ENCODE peak calls at places on chromosomes 1 and 21, in five cellular contexts. G is naive thymus-derived CD4-positive, alpha-beta T cell; I is cardiac fibroblast; T is CD8-positive, alpha-beta memory T cell; H is A549. K is an unnamed sample.
A peak's percentile ranks its signal among the peaks of the same experiment; 100 is the strongest.

GRCh38 chr1:116182019-116182714 is 71.0 kb downstream of the MAB21L3 start:
- DNase-seq in G (no peak), I (no peak), T (no peak), H (no peak), K (no peak)

GRCh38 chr1:114336360-114336759 is 174.6 kb downstream of the TRIM33 start:
- DNase-seq in G (no peak), I (no peak), T (no peak), H (no peak), K (no peak)

GRCh38 chr1:1020415-1021009 is 592 bp downstream of the AGRN start:
- DNase-seq in G (no peak), I (no peak), T (no peak), H (no peak), K (no peak)

GRCh38 chr1:1355376-1355775 is 3.0 kb downstream of the MXRA8 start:
- DNase-seq in G (no peak), I (no peak), T (no peak), H (no peak), K (peak; percentile 68)

GRCh38 chr1:10676987-10677386 is 119.5 kb downstream of the CASZ1 start:
- DNase-seq in G (no peak), I (no peak), T (no peak), H (no peak), K (no peak)

GRCh38 chr1:235149824-235150223 is 11.2 kb downstream of the RBM34 start:
- DNase-seq in G (no peak), I (no peak), T (no peak), H (no peak), K (no peak)

GRCh38 chr1:61055110-61055614 is 27.2 kb upstream of the NFIA start:
- DNase-seq in G (no peak), I (peak; percentile 48), T (no peak), H (no peak), K (no peak)

GRCh38 chr1:173420330-173420806 is 56.8 kb upstream of the PRDX6 start:
- DNase-seq in G (peak; percentile 64), I (peak; percentile 84), T (peak; percentile 40), H (peak; percentile 31), K (peak; percentile 76)

GRCh38 chr1:166258017-166258416 is 91.2 kb upstream of the FAM78B start:
- DNase-seq in G (no peak), I (no peak), T (no peak), H (no peak), K (no peak)

GRCh38 chr1:11725616-11726015 is 10.3 kb upstream of the AGTRAP start:
- DNase-seq in G (no peak), I (no peak), T (no peak), H (no peak), K (no peak)

GRCh38 chr21:45154511-45155508 is 80.4 kb downstream of the ADARB1 start:
- DNase-seq in G (peak; percentile 44), I (peak; percentile 72), T (no peak), H (no peak), K (no peak)

GRCh38 chr1:199303035-199303434 is 664.2 kb downstream of the PTPRC start:
- DNase-seq in G (no peak), I (no peak), T (no peak), H (no peak), K (no peak)

GRCh38 chr1:241229216-241229615 is 127.8 kb downstream of the RGS7 start:
- DNase-seq in G (no peak), I (no peak), T (no peak), H (no peak), K (no peak)

GRCh38 chr1:234078143-234078542 is 173.7 kb downstream of the SLC35F3 start:
- DNase-seq in G (no peak), I (no peak), T (no peak), H (no peak), K (no peak)

GRCh38 chr1:28864695-28865094 is 49.7 kb upstream of the EPB41 start:
- DNase-seq in G (no peak), I (no peak), T (no peak), H (no peak), K (no peak)

GRCh38 chr1:230884646-230885045 is 16.3 kb upstream of the C1orf198 start:
- DNase-seq in G (no peak), I (no peak), T (no peak), H (no peak), K (no peak)

GRCh38 chr1:11749203-11749689 is 12.7 kb upstream of the C1orf167 start:
- DNase-seq in G (peak; percentile 67), I (peak; percentile 43), T (no peak), H (peak; percentile 79), K (peak; percentile 58)

GRCh38 chr1:113542221-113542701 is 151.9 kb downstream of the MAGI3 start:
- DNase-seq in G (no peak), I (peak; percentile 53), T (no peak), H (no peak), K (no peak)

GRCh38 chr1:224781800-224782199 is 147.7 kb upstream of the DNAH14 start:
- DNase-seq in G (no peak), I (no peak), T (no peak), H (no peak), K (no peak)

GRCh38 chr1:65419681-65420589 is 533 bp upstream of the LEPR start:
- DNase-seq in G (peak; percentile 99), I (peak; percentile 99), T (peak; percentile 97), H (peak; percentile 75), K (peak; percentile 94)

GRCh38 chr1:212457740-212458338 is 25.1 kb downstream of the NENF start:
- DNase-seq in G (peak; percentile 32), I (peak; percentile 57), T (peak; percentile 21), H (peak; percentile 37), K (peak; percentile 80)

GRCh38 chr1:225999912-226000337 is 782 bp upstream of the SDE2 start:
- DNase-seq in G (peak; percentile 88), I (peak; percentile 86), T (no peak), H (no peak), K (no peak)

GRCh38 chr1:225995919-225996864 is 3.0 kb downstream of the SDE2 start:
- DNase-seq in G (no peak), I (no peak), T (no peak), H (no peak), K (no peak)

GRCh38 chr1:225998560-225999226 is 450 bp downstream of the SDE2 start:
- DNase-seq in G (no peak), I (peak; percentile 18), T (no peak), H (peak; percentile 47), K (no peak)

GRCh38 chr1:225999227-225999911 is at the start of gene SDE2:
- DNase-seq in G (peak; percentile 100), I (peak; percentile 100), T (peak; percentile 99), H (peak; percentile 88), K (peak; percentile 96)

GRCh38 chr1:225996946-225997545 is 2.1 kb downstream of the SDE2 start:
- DNase-seq in G (no peak), I (peak; percentile 25), T (no peak), H (no peak), K (no peak)
- H3K4me3 ChIP-seq in G (no peak overlapping the region), I (peak overlapping the region; percentile 14), T (no peak overlapping the region), H (no peak overlapping the region), K (no peak overlapping the region)

DNA sequence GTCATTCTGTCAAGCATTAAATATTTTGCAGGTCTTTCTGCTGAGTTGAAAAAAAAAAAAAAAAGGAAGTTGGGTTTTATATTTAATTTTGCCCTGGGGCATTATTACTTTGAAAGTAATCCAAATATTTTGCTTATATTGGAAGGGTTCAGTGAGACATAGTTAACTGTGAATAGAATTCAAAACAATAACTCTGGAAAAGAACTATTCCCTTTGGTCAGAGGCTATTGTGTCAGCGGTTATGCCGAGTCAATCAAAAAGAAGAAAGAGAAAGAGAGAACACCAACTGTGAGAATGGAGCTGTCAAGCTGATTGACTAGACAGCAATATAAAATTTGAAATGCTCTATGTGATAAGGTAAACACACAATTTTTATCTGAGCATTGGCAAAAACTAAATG is 761.7 kb downstream of the ADGRL2 start:
- DNase-seq in G (no peak), I (no peak), T (no peak), H (no peak), K (peak; percentile 45)
- H3K4me3 ChIP-seq in G (no peak overlapping the region), I (no peak overlapping the region), T (no peak overlapping the region), H (no peak overlapping the region), K (no peak overlapping the region)

DNA sequence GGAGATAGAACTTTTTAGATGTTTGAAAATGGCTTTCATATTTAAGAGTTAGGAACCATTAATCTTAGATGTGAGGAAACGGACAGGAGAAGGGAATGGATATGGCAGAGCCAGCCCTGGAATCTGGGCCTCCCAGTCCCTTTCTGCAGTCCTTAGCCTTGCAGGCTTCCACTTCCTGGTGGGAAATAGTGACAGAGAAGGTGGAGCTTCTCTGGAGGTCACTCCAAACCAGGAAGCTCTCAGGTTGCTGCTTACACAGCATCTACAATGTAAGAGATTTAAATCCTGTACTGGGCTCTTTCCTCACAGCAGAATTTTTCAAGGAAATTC is 2.5 kb downstream of the S100A11 start:
- DNase-seq in G (no peak), I (no peak), T (peak; percentile 8), H (no peak), K (no peak)
- H3K4me3 ChIP-seq in G (peak overlapping the region; percentile 70), I (peak overlapping the region; percentile 83), T (peak overlapping the region; percentile 51), H (peak overlapping the region; percentile 78), K (no peak overlapping the region)

DNA sequence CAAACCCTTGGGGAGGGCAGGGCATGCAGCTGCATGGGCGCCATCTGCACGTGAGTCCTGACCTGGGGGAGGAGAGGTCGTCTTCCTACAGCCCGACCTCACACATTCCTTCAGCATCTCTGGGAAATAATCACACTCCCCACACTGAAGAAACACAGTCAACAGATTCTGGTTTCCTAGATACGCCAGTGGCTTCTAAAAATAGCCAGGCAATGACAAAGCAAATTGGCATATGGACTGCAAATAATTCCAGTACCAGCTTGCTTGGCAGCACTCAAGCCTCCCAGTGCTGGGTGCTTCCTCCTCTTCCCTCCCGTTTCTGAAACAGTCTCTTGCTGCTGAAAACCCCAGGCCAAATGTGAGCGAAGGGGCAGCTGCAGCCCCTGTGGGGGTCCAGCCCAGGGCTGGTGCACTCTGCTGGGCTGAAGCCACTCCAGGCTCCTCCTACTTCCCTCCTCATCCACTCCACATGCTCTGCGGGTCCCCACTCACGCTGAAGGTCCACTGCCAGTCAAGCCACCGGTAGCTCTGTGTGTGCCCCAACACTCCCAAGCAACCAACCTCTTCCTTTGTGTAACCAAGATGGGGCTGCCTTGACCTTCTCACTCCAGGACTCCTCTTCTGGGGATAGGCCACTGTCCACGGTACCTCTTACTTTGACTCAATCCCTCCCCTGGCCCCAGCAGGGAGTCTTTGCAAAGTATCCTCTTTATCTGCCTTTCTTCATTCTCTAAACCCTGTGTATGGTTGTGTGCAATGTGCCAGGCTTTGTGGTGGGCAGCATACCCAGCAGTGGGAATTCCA is 69.0 kb downstream of the KCND3 start:
- DNase-seq in G (no peak), I (peak; percentile 38), T (no peak), H (no peak), K (no peak)
- H3K4me3 ChIP-seq in G (no peak overlapping the region), I (no peak overlapping the region), T (no peak overlapping the region), H (no peak overlapping the region), K (no peak overlapping the region)

GRCh38 chr21:38912789-38913119 is 107.0 kb downstream of the ETS2 start:
- DNase-seq in G (no peak), I (no peak), T (no peak), H (no peak), K (no peak)
- H3K4me3 ChIP-seq in G (no peak overlapping the region), I (no peak overlapping the region), T (no peak overlapping the region), H (no peak overlapping the region), K (no peak overlapping the region)

GRCh38 chr1:149848340-149848771 is 51.0 kb upstream of the BOLA1 start:
- DNase-seq in G (no peak), I (no peak), T (no peak), H (no peak), K (peak; percentile 40)
- H3K4me3 ChIP-seq in G (peak overlapping the region; percentile 66), I (no peak overlapping the region), T (peak overlapping the region; percentile 90), H (peak overlapping the region; percentile 60), K (peak overlapping the region; percentile 46)

K was measured in HAP-1.